ENCODE peak calls at places on chromosome 10, in four cellular contexts. M, T, I and S are unnamed samples.

GRCh38 chr10:45373783-45374450 is at the start of gene ALOX5:
- DNase-seq in I (no peak), T (peak), M (no peak), S (no peak)

GRCh38 chr10:11409357-11409756 is 202.1 kb downstream of the USP6NL start:
- DNase-seq in M (no peak), T (no peak), I (no peak), S (no peak)

GRCh38 chr10:103629581-103629980 is 136.1 kb downstream of the NEURL1 start:
- DNase-seq in M (no peak), T (no peak), I (no peak), S (no peak)

GRCh38 chr10:117260094-117260493 is 19.2 kb downstream of the SLC18A2 start:
- DNase-seq in M (no peak), T (no peak), I (no peak), S (no peak)

GRCh38 chr10:4048245-4048864 is 263.3 kb upstream of the KLF6 start:
- DNase-seq in T (no peak), I (no peak), M (no peak), S (no peak)

GRCh38 chr10:118792501-118792900 is 37.7 kb upstream of the CACUL1 start:
- DNase-seq in I (no peak), T (no peak), M (no peak), S (no peak)

GRCh38 chr10:99346247-99346646 is 17.1 kb downstream of the CNNM1 start:
- DNase-seq in T (no peak), M (no peak), I (peak), S (no peak)

GRCh38 chr10:101112799-101113594 is 18.1 kb upstream of the TLX1 start:
- DNase-seq in T (no peak), M (no peak), I (no peak), S (no peak)

GRCh38 chr10:103905441-103905840 is 12.5 kb downstream of the STN1 start:
- DNase-seq in I (no peak), M (no peak), T (no peak), S (no peak)

GRCh38 chr10:78763651-78764395 is 304.9 kb upstream of the ZMIZ1 start:
- DNase-seq in T (no peak), M (no peak), I (no peak), S (no peak)

GRCh38 chr10:132292972-132293415 is 14.8 kb downstream of the STK32C start:
- DNase-seq in I (no peak), T (no peak), M (no peak), S (no peak)

GRCh38 chr10:15325243-15326002 is 45.7 kb downstream of the FAM171A1 start:
- DNase-seq in M (no peak), T (no peak), I (peak), S (no peak)

GRCh38 chr10:71084061-71084817 is 128.1 kb upstream of the UNC5B start:
- DNase-seq in M (no peak), T (no peak), I (no peak), S (no peak)

GRCh38 chr10:3866347-3866746 is 81.3 kb upstream of the KLF6 start:
- DNase-seq in T (no peak), M (no peak), I (no peak), S (no peak)

GRCh38 chr10:108721874-108722273 is 1201.4 kb downstream of the XPNPEP1 start:
- DNase-seq in M (no peak), I (no peak), T (no peak), S (no peak)

GRCh38 chr10:114174462-114175190 is 623 bp upstream of the CCDC186 start:
- DNase-seq in I (peak), M (peak), T (no peak), S (peak)

GRCh38 chr10:21572578-21572977 is 38.5 kb downstream of the MLLT10 start:
- DNase-seq in T (no peak), M (no peak), I (no peak), S (no peak)

GRCh38 chr10:76209135-76209534 is 777.7 kb downstream of the LRMDA start:
- DNase-seq in T (no peak), I (no peak), M (no peak), S (no peak)

GRCh38 chr10:451021-451471 is 238.4 kb downstream of the DIP2C start:
- DNase-seq in T (no peak), I (no peak), M (no peak), S (no peak)

GRCh38 chr10:12419279-12419847 is 70.0 kb downstream of the CAMK1D start:
- DNase-seq in I (peak), T (no peak), M (no peak), S (no peak)

GRCh38 chr10:12235796-12236195 is 39.8 kb downstream of the CDC123 start:
- DNase-seq in I (no peak), M (no peak), T (no peak), S (no peak)

GRCh38 chr10:100562806-100563293 is 27.1 kb downstream of the HIF1AN start:
- DNase-seq in M (no peak), I (peak), T (no peak), S (peak)

GRCh38 chr10:101833466-101833865 is 10.1 kb downstream of the KCNIP2 start:
- DNase-seq in M (no peak), T (no peak), I (no peak), S (no peak)

GRCh38 chr10:58842860-58843376 is 330.2 kb downstream of the BICC1 start:
- DNase-seq in I (no peak), T (no peak), M (no peak), S (no peak)

GRCh38 chr10:33521062-33521461 is 186.6 kb upstream of the NRP1 start:
- DNase-seq in M (no peak), T (no peak), I (no peak), S (no peak)

GRCh38 chr10:17527530-17528146 is 73.2 kb upstream of the ST8SIA6 start:
- DNase-seq in T (no peak), M (no peak), I (peak), S (no peak)

GRCh38 chr10:909831-910230 is 21.7 kb downstream of the LARP4B start:
- DNase-seq in T (no peak), I (no peak), M (no peak), S (no peak)

GRCh38 chr10:33287112-33287511 is 47.4 kb downstream of the NRP1 start:
- DNase-seq in M (no peak), I (no peak), T (no peak), S (no peak)

GRCh38 chr10:125264752-125265578 is 104.6 kb upstream of the CTBP2 start:
- DNase-seq in T (no peak), I (no peak), M (no peak), S (no peak)

GRCh38 chr10:22683995-22684305 is 30.4 kb downstream of the PIP4K2A start:
- DNase-seq in T (no peak), I (no peak), M (no peak), S (no peak)

GRCh38 chr10:9860045-9860444 is 1157.6 kb upstream of the CELF2 start:
- DNase-seq in M (no peak), T (no peak), I (no peak), S (no peak)

GRCh38 chr10:71927669-71928592 is 36.3 kb upstream of the CHST3 start:
- DNase-seq in M (no peak), T (no peak), I (peak), S (no peak)

GRCh38 chr10:47325303-47326291 is 3.3 kb downstream of the GDF2 start:
- DNase-seq in I (no peak), M (no peak), T (no peak), S (no peak)

GRCh38 chr10:70885931-70886903 is 2.1 kb downstream of the PCBD1 start:
- DNase-seq in I (no peak), M (no peak), T (no peak), S (no peak)

GRCh38 chr10:1406976-1407945 is 330.1 kb downstream of the ADARB2 start:
- DNase-seq in I (no peak), M (no peak), T (no peak), S (no peak)